ENCODE peak calls at places on chromosome 19, in five cellular contexts. P, H, A, L and E are unnamed samples.

GRCh38 chr19:40175820-40176219 is 15.4 kb upstream of the MAP3K10 start:
- DNase-seq in L (no peak), A (no peak), P (no peak), H (no peak), E (no peak)

GRCh38 chr19:55171440-55171839 is 5.0 kb upstream of the DNAAF3 start:
- DNase-seq in H (no peak), P (no peak), L (no peak), A (no peak), E (no peak)

GRCh38 chr19:14563989-14564650 is 7.7 kb downstream of the NDUFB7 start:
- DNase-seq in A (no peak), L (no peak), H (no peak), P (no peak), E (no peak)

GRCh38 chr19:46944918-46945628 is 74.6 kb upstream of the NPAS1 start:
- DNase-seq in H (peak), A (no peak), P (no peak), L (peak), E (no peak)

GRCh38 chr19:33562636-33563035 is 41.0 kb upstream of the PEPD start:
- DNase-seq in H (no peak), P (no peak), A (no peak), L (no peak), E (no peak)

GRCh38 chr19:40421468-40421778 is 4.4 kb downstream of the SERTAD1 start:
- DNase-seq in P (no peak), A (no peak), L (no peak), H (no peak), E (no peak)

GRCh38 chr19:37304190-37304883 is 66.6 kb upstream of the ZNF527 start:
- DNase-seq in A (no peak), P (peak), H (no peak), L (no peak), E (no peak)

GRCh38 chr19:8069116-8069973 is 16.8 kb downstream of the CCL25 start:
- DNase-seq in A (no peak), H (no peak), P (no peak), L (no peak), E (no peak)

GRCh38 chr19:10885241-10886169 is 14.2 kb downstream of the CARM1 start:
- DNase-seq in L (no peak), H (no peak), P (no peak), A (no peak), E (no peak)

GRCh38 chr19:21135433-21135832 is 6.4 kb upstream of the ZNF431 start:
- DNase-seq in P (no peak), H (no peak), L (no peak), A (no peak), E (no peak)

GRCh38 chr19:18488403-18488723 is 33.5 kb downstream of the ELL start:
- DNase-seq in H (no peak), P (no peak), A (no peak), L (no peak), E (no peak)

GRCh38 chr19:7489609-7490044 is 792 bp upstream of the PEX11G start:
- DNase-seq in P (no peak), A (no peak), H (no peak), L (no peak), E (no peak)

GRCh38 chr19:4606921-4607678 is 32.2 kb upstream of the TNFAIP8L1 start:
- DNase-seq in A (no peak), P (no peak), H (peak), L (no peak), E (no peak)

GRCh38 chr19:8578642-8579265 is 1.5 kb upstream of the MYO1F start:
- DNase-seq in L (no peak), H (peak), P (peak), A (peak), E (no peak)

GRCh38 chr19:19538077-19538764 is at the start of gene CILP2:
- DNase-seq in L (no peak), H (no peak), P (no peak), A (no peak), E (no peak)

DNA sequence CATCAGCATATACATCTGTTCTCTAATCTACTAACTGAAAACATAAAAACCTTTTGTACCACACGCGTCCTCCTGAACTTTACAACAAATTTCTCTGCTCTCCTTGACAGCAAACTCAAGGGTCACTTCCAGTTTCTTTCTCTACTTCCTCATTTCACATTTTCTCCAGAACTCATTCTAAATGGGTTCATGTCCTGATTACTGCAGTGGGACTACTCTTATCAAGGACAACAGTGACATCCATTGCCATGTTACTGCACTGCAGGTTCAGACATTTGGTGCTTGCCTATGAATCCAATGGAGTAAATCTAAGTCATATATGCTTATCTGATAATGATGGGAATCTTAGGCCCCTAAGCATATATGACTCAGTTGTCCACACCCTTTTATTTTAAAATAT is 35.3 kb downstream of the FPR3 start:
- DNase-seq in H (no peak), L (no peak), P (no peak), A (no peak), E (no peak)
- TF ChIP-seq CTCF in H (no peak), L (no peak), P (no peak), A (peak), E (no peak)

DNA sequence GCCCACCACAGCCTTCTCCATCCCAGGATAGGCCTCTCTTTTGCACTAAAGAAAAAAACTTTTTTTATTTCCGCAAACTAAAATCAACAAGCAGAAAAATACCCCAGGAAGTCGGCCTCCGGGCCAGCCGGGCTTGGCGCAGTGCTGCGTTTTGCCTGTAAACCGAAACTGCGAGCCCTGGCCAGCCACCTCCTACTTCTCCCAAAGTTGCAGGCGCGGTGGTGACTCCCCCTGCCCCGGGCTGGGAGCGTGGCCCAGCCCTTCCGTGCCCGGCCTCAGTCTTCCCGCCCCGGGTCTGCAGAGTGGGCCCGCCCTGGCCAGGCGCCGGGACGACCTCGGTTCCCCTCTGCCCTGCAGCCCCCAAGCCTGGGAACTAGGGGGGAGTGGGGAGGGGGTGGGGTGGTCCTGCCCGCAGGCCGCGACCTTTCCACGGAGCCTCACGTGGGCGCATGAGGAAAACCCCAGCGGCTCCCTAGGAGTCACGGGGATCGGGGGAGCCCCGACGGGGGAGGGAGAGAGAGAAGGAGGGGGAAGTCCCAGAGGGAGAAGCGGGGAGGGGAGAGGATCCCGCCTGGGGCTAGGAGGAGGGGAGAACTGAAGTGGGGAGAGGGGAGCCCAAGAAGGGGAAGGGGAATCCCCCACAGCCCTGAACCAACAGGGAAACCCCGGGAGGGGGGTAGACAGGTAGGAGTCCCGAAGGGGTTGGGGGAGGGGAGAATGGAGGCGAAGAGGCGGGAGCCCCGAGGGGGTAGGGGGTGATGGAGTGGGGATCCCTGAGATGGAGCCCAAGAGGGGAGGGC is 3.0 kb downstream of the GADD45B start:
- DNase-seq in L (peak), P (peak), H (peak), A (peak), E (no peak)
- H3K4me3 ChIP-seq in L (peak), P (peak), H (peak), A (peak), E (peak)

DNA sequence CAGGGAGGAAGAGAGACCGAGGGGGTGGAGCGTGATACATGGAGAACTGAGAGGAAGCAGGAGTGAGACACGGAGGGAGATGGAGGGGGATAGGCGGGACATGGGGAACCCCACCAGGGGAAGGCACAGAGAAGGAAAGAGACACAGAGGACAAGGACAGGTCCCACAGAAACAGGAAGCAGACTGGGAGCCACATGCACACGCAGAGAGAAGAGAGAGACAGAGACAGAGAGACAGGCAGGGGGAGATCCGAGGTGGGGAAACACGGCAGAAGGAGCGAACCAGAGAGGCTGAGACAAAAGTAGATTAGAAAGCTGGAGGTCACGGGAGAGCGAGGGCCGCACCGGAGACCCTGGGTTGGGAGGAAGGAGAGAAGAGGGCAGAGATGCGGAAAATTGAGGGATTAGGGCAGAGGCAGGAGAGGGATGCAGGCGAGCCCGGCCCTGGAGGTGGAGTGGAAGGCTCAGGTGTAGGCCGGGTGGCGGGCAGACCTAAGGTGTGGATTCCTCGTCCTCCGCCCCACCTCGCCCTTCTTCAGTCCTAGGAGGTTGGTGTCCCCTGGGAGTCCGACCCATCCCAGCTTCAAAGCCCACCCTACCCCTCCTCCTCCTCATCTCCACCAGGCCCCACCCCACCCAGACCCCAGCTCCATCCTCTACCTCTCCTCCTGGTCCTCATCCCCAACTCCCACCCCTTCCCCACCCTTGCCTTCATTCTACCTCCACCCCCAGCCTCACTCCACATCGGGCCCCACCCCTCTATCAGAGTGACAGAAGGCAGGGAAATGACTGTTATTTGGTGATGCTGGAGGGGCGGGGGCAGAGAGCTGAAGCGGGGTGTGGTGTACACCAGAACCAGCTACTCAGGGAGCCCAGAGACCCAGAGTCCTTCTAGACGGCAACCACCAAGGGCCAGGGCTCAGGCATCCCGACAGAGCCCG is 6.7 kb downstream of the ERFL start:
- DNase-seq in A (no peak), L (no peak), H (no peak), P (no peak), E (no peak)
- TF ChIP-seq CTCF in A (no peak), L (no peak), H (no peak), P (no peak), E (no peak)

GRCh38 chr19:38744906-38745305 is 632 bp upstream of the CAPN12 start:
- DNase-seq in A (no peak), L (no peak), P (no peak), H (no peak), E (no peak)

GRCh38 chr19:38744298-38744681 is at the start of gene CAPN12:
- DNase-seq in A (no peak), P (no peak), H (no peak), L (no peak), E (no peak)

GRCh38 chr19:38742296-38742695 is 2.0 kb downstream of the CAPN12 start:
- DNase-seq in H (no peak), L (no peak), P (no peak), A (no peak), E (no peak)

GRCh38 chr19:38742906-38743305 is 1.4 kb downstream of the CAPN12 start:
- DNase-seq in L (no peak), P (no peak), A (no peak), H (no peak), E (no peak)

DNA sequence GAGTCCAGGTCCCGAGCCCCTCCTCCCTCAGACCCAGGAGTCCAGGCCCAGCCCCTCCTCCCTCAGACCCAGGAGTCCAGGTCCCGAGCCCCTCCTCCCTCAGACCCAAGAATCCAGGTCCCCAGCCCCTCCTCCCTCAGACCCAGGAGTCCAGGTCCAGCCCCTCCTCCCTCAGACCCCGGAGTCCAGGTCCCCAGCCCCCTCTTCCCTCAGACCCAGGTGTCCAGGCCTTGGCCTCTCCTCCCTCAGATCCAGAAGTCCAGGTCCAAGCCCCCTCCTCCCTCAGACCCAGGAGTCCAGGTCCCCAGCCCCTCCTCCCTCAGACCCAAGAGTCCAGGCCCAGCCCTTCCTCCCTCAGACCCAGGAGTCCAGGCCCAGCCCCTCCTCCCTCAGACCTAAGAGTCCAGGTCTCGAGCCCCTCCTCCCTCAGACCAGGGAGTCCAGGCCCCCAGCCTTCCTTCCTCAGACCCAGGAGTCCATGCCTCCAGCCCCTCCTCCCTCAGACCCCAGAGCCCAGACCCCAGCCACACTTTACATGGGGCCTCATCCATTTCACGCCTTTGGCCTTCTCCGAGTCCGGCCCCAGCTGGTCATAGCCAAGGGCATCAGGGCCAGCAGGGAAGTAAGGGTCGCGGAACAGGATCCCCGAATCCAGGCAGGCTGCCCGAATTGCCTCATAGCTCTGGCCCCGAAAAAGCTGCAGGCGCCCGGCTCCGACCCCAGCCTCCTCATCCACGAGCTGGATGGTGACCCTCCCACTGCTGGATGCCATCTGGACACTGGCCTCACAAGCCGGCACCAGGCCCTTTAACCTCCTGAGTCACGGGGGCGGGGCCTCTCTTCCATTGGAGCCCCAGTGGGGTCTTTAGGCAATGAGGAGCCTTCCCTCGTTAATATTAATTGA is 628 bp downstream of the CAPN12 start:
- DNase-seq in H (no peak), P (no peak), A (no peak), L (no peak), E (no peak)
- H3K4me3 ChIP-seq in H (no peak), P (no peak), A (no peak), L (no peak), E (no peak)

DNA sequence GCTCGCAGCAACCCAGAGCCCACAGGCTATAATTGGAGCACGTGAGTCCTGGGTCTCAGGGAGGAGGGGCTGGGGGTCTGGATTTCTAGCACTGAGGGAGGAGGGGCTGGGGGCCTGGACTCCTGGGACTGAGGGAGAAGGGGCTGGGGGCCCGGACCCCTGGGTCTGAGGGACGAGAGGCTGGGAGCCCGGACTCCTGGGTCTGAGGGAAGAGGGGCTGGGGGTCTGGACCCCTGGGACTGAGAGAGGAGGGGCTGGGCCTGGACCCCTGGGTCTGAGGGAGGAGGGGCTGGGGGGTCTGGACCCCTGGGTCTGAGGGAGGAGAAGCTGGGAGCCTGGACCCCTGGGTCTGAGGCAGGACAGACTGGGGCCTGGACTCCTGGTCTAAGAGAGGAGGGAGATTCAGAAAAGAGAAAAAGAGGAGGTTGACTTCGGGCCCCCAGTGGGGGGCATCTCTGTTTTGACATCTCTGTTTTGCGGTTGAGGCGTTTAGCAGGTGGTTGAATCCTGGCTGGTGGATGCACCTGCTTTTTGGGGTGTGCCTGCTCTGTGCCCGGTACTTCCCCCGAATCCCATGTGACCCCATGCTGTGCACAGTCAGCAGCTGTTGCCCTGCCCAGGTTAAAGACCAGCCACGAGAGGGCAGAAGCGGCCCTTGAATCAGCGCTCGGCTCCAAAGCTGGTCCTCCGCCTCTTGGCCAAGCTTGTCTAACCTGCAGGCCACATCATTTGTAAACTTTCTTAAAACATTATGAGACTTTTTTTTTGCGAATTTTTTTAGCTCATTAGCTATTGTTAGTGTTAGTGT is 10.5 kb downstream of the PVR start:
- DNase-seq in H (peak), P (no peak), A (peak), L (peak), E (no peak)
- TF ChIP-seq CTCF in H (peak), P (peak), A (peak), L (peak), E (peak)